ENCODE peak calls at places on chromosomes 13 and 19, in four cellular contexts. P is neural progenitor cell, Z is GM23338, K is lower leg skin. X is an unnamed sample.

GRCh38 chr13:59880468-59880867 is 283.3 kb downstream of the DIAPH3 start:
- DNase-seq in P (no peak), Z (no peak), K (no peak), X (no peak)

GRCh38 chr13:91701975-91702374 is 303.6 kb downstream of the GPC5 start:
- DNase-seq in P (no peak), Z (no peak), K (no peak), X (no peak)

GRCh38 chr13:27053235-27053884 is 118.3 kb downstream of the USP12 start:
- DNase-seq in P (no peak), Z (no peak), K (no peak), X (no peak)

GRCh38 chr13:65943711-65944110 is 1286.4 kb downstream of the PCDH9 start:
- DNase-seq in P (no peak), Z (no peak), K (no peak), X (no peak)

GRCh38 chr13:110593430-110594130 is 21.8 kb upstream of the NAXD start:
- DNase-seq in P (peak), Z (peak), K (no peak), X (no peak)

GRCh38 chr13:19157461-19157860 is 24.2 kb downstream of the TUBA3C start:
- DNase-seq in P (no peak), Z (no peak), K (peak), X (no peak)

GRCh38 chr13:71798723-71799122 is 68.3 kb downstream of the DACH1 start:
- DNase-seq in P (peak), Z (no peak), K (no peak), X (no peak)

GRCh38 chr19:34999498-35000337 is at the start of gene GRAMD1A:
- DNase-seq in P (peak), Z (peak), K (peak), X (peak)

GRCh38 chr13:35016362-35017148 is 74.5 kb downstream of the NBEA start:
- DNase-seq in P (peak), Z (no peak), K (no peak), X (no peak)

GRCh38 chr19:1259206-1259872 is 9.8 kb upstream of the CIRBP start:
- DNase-seq in P (peak), Z (peak), K (peak), X (no peak)

GRCh38 chr13:32403108-32403507 is 24.8 kb downstream of the N4BP2L1 start:
- DNase-seq in P (no peak), Z (no peak), K (no peak), X (no peak)

GRCh38 chr19:18469245-18470107 is 31.5 kb upstream of the ISYNA1 start:
- DNase-seq in P (peak), Z (peak), K (peak), X (peak)

GRCh38 chr19:42529248-42529764 is 1.0 kb upstream of the CEACAM1 start:
- DNase-seq in P (peak), Z (peak), K (peak), X (no peak)

GRCh38 chr19:33818426-33818825 is 21.8 kb downstream of the KCTD15 start:
- DNase-seq in P (no peak), Z (no peak), K (peak), X (no peak)

GRCh38 chr13:113453962-113454361 is 674 bp upstream of the ADPRHL1 start:
- DNase-seq in P (no peak), Z (no peak), K (peak), X (no peak)

GRCh38 chr19:53977991-53978731 is 13.3 kb upstream of the CACNG6 start:
- DNase-seq in P (peak), Z (peak), K (peak), X (peak)

GRCh38 chr19:9621156-9622037 is at the start of gene ZNF561:
- DNase-seq in P (peak), Z (peak), K (peak), X (peak)

GRCh38 chr19:34502582-34503545 is 21.3 kb downstream of the WTIP start:
- DNase-seq in P (no peak), Z (no peak), K (peak), X (no peak)

GRCh38 chr13:35765941-35766340 is 289.5 kb upstream of the MAB21L1 start:
- DNase-seq in P (no peak), Z (no peak), K (no peak), X (no peak)

GRCh38 chr19:38769635-38770211 is 3.6 kb downstream of the LGALS7 start:
- DNase-seq in P (peak), Z (peak), K (peak), X (peak)

GRCh38 chr19:45151821-45152503 is 8.8 kb downstream of the NKPD1 start:
- DNase-seq in P (peak), Z (peak), K (no peak), X (no peak)

GRCh38 chr13:41864658-41865057 is 96.3 kb downstream of the VWA8 start:
- DNase-seq in P (no peak), Z (no peak), K (no peak), X (no peak)

GRCh38 chr19:4455742-4456565 is 1.6 kb downstream of the UBXN6 start:
- DNase-seq in P (peak), Z (no peak), K (peak), X (no peak)

GRCh38 chr19:58460039-58460438 is 6.8 kb upstream of the ZNF324 start:
- DNase-seq in P (no peak), Z (no peak), K (no peak), X (no peak)

GRCh38 chr13:38223093-38223492 is 126.6 kb upstream of the UFM1 start:
- DNase-seq in P (peak), Z (peak), K (no peak), X (no peak)

GRCh38 chr13:73877399-73877798 is 256.8 kb downstream of the KLF12 start:
- DNase-seq in P (no peak), Z (no peak), K (no peak), X (no peak)

GRCh38 chr13:49560270-49561063 is 24.9 kb downstream of the RCBTB1 start:
- DNase-seq in P (peak), Z (peak), K (no peak), X (no peak)

GRCh38 chr19:18203408-18203862 is 407 bp downstream of the RAB3A start:
- DNase-seq in P (no peak), Z (no peak), K (no peak), X (peak)

GRCh38 chr13:47549219-47549752 is 451.8 kb downstream of the SUCLA2 start:
- DNase-seq in P (peak), Z (peak), K (no peak), X (no peak)

GRCh38 chr13:29817604-29818378 is 32.6 kb downstream of the UBL3 start:
- DNase-seq in P (no peak), Z (no peak), K (no peak), X (no peak)

GRCh38 chr13:32947886-32948285 is 68.3 kb upstream of the KL start:
- DNase-seq in P (peak), Z (no peak), K (no peak), X (no peak)

GRCh38 chr19:4636761-4637160 is 2.6 kb upstream of the TNFAIP8L1 start:
- DNase-seq in P (no peak), Z (peak), K (no peak), X (no peak)

GRCh38 chr19:28468701-28469459 is 744.1 kb downstream of the UQCRFS1 start:
- DNase-seq in P (peak), Z (peak), K (no peak), X (peak)

GRCh38 chr13:112887557-112887991 is 81.4 kb upstream of the MCF2L start:
- DNase-seq in P (no peak), Z (no peak), K (no peak), X (no peak)

GRCh38 chr13:50626031-50626643 is 217.4 kb downstream of the DLEU7 start:
- DNase-seq in P (no peak), Z (no peak), K (no peak), X (peak)

GRCh38 chr13:92963029-92963428 is 263.6 kb upstream of the GPC6 start:
- DNase-seq in P (no peak), Z (no peak), K (no peak), X (no peak)
- H3K4me3 ChIP-seq in P (no peak), Z (no peak), K (no peak), X (no peak)

GRCh38 chr19:6478815-6479214 is 2.8 kb downstream of the DENND1C start:
- DNase-seq in P (no peak), Z (no peak), K (no peak), X (no peak)

GRCh38 chr19:6475321-6476108 is 6.1 kb downstream of the DENND1C start:
- DNase-seq in P (peak), Z (peak), K (no peak), X (no peak)

GRCh38 chr19:6473652-6474051 is 7.9 kb downstream of the DENND1C start:
- DNase-seq in P (no peak), Z (no peak), K (no peak), X (no peak)

GRCh38 chr19:6476896-6477431 is 4.6 kb downstream of the DENND1C start:
- DNase-seq in P (peak), Z (no peak), K (no peak), X (no peak)

GRCh38 chr19:6476155-6476895 is 5.3 kb downstream of the DENND1C start:
- DNase-seq in P (peak), Z (peak), K (peak), X (peak)
- H3K4me3 ChIP-seq in P (peak), Z (peak), K (no peak), X (no peak)

DNA sequence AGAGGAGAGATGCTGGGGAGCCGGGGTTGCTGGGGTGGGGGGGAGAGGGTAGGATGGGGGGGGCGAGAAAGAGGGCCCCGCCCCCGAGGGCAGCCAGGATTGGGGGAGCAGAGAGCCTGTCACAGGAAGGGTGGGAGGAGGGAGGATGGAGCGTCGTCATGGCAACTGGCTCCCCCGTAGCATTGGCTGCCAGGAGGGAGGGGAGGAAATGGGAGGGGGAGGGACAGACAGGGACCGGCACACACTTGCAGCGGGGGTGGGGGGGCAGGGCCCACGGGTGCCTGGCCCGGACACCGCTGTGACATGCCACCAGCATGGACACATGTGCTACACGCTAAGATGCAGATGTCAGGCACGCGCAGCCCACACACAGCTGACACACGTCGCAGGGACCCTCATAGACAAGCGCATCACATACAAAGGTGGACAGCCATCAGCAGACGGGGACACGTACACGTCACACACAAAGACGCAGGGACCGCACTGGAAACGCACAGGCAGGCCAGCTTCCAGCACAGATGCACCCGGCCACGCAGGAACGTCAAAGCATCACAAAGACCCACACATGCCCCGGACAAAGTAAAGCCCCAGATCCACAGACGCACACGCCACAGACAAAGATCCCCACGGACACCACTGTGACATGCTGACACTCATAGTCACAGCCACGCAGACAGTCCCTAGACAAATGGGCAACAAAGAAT is at the start of gene LMTK3:
- DNase-seq in P (peak), Z (peak), K (no peak), X (no peak)
- H3K4me3 ChIP-seq in P (peak), Z (peak), K (no peak), X (no peak)

GRCh38 chr13:106310450-106310849 is 225.0 kb downstream of the EFNB2 start:
- DNase-seq in P (no peak), Z (no peak), K (no peak), X (no peak)
- H3K4me3 ChIP-seq in P (no peak), Z (no peak), K (no peak), X (no peak)

GRCh38 chr13:40637644-40638043 is 28.8 kb downstream of the FOXO1 start:
- DNase-seq in P (no peak), Z (no peak), K (no peak), X (no peak)
- H3K4me3 ChIP-seq in P (no peak), Z (no peak), K (no peak), X (no peak)

GRCh38 chr19:41225238-41226052 is 6.4 kb downstream of the AXL start:
- DNase-seq in P (peak), Z (peak), K (peak), X (peak)

GRCh38 chr19:41224632-41225031 is 5.6 kb downstream of the AXL start:
- DNase-seq in P (no peak), Z (no peak), K (no peak), X (no peak)

GRCh38 chr19:41222240-41222639 is 3.2 kb downstream of the AXL start:
- DNase-seq in P (no peak), Z (no peak), K (no peak), X (no peak)

GRCh38 chr19:41221514-41222205 is 2.6 kb downstream of the AXL start:
- DNase-seq in P (no peak), Z (no peak), K (no peak), X (no peak)

GRCh38 chr19:41223431-41224234 is 4.6 kb downstream of the AXL start:
- DNase-seq in P (peak), Z (peak), K (no peak), X (peak)
- H3K4me3 ChIP-seq in P (no peak), Z (peak), K (no peak), X (no peak)

GRCh38 chr19:2633693-2634075 is 68.8 kb downstream of the GNG7 start:
- DNase-seq in P (no peak), Z (no peak), K (no peak), X (no peak)
- H3K4me3 ChIP-seq in P (no peak), Z (no peak), K (no peak), X (no peak)

DNA sequence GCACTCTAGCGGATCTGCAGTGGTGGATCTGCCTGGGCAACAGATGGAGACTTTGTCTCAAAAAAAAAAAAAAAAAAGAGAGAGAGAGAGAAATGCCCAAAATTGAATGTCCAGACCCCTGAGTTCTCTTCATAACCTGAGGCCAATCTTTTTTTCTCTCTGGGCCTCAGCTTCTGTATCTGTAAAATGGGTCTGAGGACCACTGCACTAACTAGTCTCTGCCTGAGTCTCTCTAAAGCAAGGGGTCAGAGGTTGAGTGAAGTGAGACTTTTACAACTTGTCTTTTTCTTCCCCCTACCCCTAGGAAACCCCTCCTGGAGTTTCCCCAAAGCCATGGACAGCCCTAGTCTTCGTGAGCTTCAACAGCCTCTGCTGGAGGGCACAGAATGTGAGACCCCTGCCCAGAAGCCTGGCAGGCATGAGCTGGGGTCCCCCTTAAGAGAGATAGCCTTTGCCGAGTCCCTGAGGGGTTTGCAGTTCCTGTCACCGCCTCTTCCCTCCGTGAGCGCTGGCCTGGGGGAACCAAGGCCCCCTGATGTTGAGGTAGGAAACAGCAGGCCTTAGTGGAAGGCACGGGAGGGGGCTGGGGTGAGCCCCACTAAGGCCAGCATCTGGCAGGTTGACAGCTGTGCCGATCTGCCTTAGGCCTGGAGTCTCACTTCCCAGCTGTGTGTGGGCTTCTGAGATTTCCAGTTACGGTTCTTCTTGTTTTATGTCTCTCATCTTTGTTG is 1.8 kb downstream of the TMEM91 start:
- DNase-seq in P (peak), Z (peak), K (no peak), X (no peak)
- H3K4me3 ChIP-seq in P (no peak), Z (no peak), K (no peak), X (no peak)

DNA sequence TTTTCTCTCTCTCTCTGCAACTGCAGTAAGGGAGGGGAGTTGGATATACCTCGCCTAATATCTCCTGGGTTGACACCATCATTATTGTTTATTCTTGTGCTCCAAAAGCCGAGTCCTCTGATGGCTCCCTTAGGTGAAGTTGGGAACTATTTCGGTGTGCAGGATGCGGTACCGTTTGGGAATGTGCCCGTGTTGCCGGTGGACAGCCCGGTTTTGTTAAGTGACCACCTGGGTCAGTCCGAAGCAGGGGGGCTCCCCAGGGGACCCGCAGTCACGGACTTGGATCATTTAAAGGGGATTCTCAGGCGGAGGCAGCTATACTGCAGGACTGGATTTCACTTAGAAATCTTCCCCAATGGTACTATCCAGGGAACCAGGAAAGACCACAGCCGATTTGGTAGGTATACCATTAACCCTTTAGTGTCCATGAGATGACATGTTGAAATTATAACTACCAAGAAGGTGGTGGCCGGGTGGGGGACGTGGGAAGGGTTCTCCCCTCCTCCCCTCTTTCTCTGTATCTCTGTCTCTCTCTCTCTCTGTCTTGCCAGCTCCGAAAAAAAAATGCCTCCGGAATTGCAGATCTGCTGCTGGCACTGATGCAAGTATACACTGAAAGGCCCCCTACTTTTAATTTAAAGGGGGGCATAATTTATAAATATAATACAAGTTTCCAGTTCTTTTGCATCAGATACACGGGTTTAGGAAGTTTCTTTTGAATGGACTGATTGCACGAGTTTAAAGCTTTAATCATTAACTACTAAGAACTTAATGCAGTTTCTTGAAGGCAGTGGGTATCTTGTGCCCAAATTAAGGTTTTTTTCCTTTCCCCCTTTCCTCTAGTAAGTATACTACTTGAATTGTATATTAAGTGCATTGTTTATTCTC is 1.2 kb downstream of the FGF9 start:
- DNase-seq in P (peak), Z (peak), K (no peak), X (no peak)
- H3K4me3 ChIP-seq in P (peak), Z (peak), K (no peak), X (no peak)

X was measured in aorta.